ENCODE peak calls at places on chromosomes 7 and 10, in eight cellular contexts. R is NCI-H774; X is substantia nigra; F is hepatocyte; W is activated CD4-positive, alpha-beta memory T cell treated with anti-CD3 and anti-CD28 coated beads, Interleukin-2, amount 10 ng/mL, durations not matched to agents 7 days and 5 days; U is stimulated activated CD8-positive, alpha-beta memory T cell treated with anti-CD3 and anti-CD28 coated beads, Interleukin-2, amount 100 ng/mL, for 48 hours; B is smooth muscle cell of the brain vasculature; T is left ventricle myocardium superior. Y is an unnamed sample.
A peak's percentile ranks its signal among the peaks of the same experiment; 100 is the strongest.

GRCh38 chr7:157339777-157340677 is 3.2 kb downstream of the DNAJB6 start:
- DNase-seq in R (no peak), X (no peak), F (peak; percentile 69), W (peak; percentile 77), U (peak; percentile 30), B (no peak), T (peak; percentile 71), Y (peak; percentile 57)

GRCh38 chr7:34385385-34385784 is 272.6 kb upstream of the NPSR1 start:
- DNase-seq in R (no peak), X (no peak), F (no peak), W (no peak), U (no peak), B (no peak), T (no peak), Y (no peak)

GRCh38 chr7:120055300-120055699 is 217.7 kb upstream of the KCND2 start:
- DNase-seq in R (no peak), X (no peak), F (no peak), W (no peak), U (no peak), B (no peak), T (no peak), Y (no peak)

GRCh38 chr10:29950391-29950790 is 109.0 kb downstream of the JCAD start:
- DNase-seq in R (no peak), X (no peak), F (no peak), W (no peak), U (no peak), B (no peak), T (no peak), Y (no peak)

GRCh38 chr7:12111461-12112405 is 99.4 kb upstream of the TMEM106B start:
- DNase-seq in R (no peak), X (no peak), F (no peak), W (no peak), U (peak; percentile 10), B (no peak), T (no peak), Y (peak; percentile 47)

GRCh38 chr7:75889826-75890225 is 11.0 kb downstream of the RHBDD2 start:
- DNase-seq in R (no peak), X (no peak), F (no peak), W (no peak), U (no peak), B (no peak), T (no peak), Y (no peak)

GRCh38 chr7:2444476-2444875 is 31.7 kb downstream of the GRIFIN start:
- DNase-seq in R (no peak), X (no peak), F (no peak), W (no peak), U (no peak), B (no peak), T (peak; percentile 53), Y (no peak)

GRCh38 chr7:136139392-136139791 is 162.2 kb upstream of the MTPN start:
- DNase-seq in R (no peak), X (no peak), F (no peak), W (no peak), U (no peak), B (no peak), T (no peak), Y (no peak)